ENCODE peak calls at places on chromosomes 5 and 9, in nine cellular contexts. One of them, this sample, is unnamed.

GRCh38 chr5:134289509-134290113 is 63.7 kb upstream of the PPP2CA start:
- DNase-seq in heart right ventricle: no peak
- DNase-seq in GM10248: peak
- DNase-seq in IMR-90: peak
- DNase-seq in HCT116: peak
- DNase-seq in CD8-positive, alpha-beta T cell: peak
- DNase-seq in neural crest cell: peak
- DNase-seq in GM20000: peak
- DNase-seq in Peyer's patch: peak
- DNase-seq in this sample: no peak

GRCh38 chr9:137303031-137303892 is 1.2 kb upstream of the NRARP start:
- DNase-seq in Peyer's patch: no peak
- DNase-seq in GM20000: no peak
- DNase-seq in neural crest cell: no peak
- DNase-seq in GM10248: no peak
- DNase-seq in HCT116: no peak
- DNase-seq in IMR-90: no peak
- DNase-seq in heart right ventricle: peak
- DNase-seq in CD8-positive, alpha-beta T cell: no peak
- DNase-seq in this sample: no peak

GRCh38 chr5:78242001-78242400 is 52.5 kb downstream of the AP3B1 start:
- DNase-seq in Peyer's patch: no peak
- DNase-seq in IMR-90: no peak
- DNase-seq in GM20000: no peak
- DNase-seq in HCT116: no peak
- DNase-seq in neural crest cell: no peak
- DNase-seq in CD8-positive, alpha-beta T cell: no peak
- DNase-seq in heart right ventricle: no peak
- DNase-seq in GM10248: no peak
- DNase-seq in this sample: no peak

GRCh38 chr9:129933215-129933614 is 98.0 kb downstream of the USP20 start:
- DNase-seq in GM20000: no peak
- DNase-seq in Peyer's patch: no peak
- DNase-seq in HCT116: no peak
- DNase-seq in heart right ventricle: no peak
- DNase-seq in CD8-positive, alpha-beta T cell: no peak
- DNase-seq in IMR-90: no peak
- DNase-seq in neural crest cell: no peak
- DNase-seq in GM10248: no peak
- DNase-seq in this sample: no peak

GRCh38 chr9:89865357-89865756 is 260.5 kb downstream of the GADD45G start:
- DNase-seq in Peyer's patch: no peak
- DNase-seq in CD8-positive, alpha-beta T cell: no peak
- DNase-seq in heart right ventricle: no peak
- DNase-seq in IMR-90: no peak
- DNase-seq in HCT116: no peak
- DNase-seq in GM10248: no peak
- DNase-seq in GM20000: no peak
- DNase-seq in neural crest cell: no peak
- DNase-seq in this sample: no peak

GRCh38 chr5:124199902-124200301 is 546.5 kb downstream of the ZNF608 start:
- DNase-seq in neural crest cell: no peak
- DNase-seq in heart right ventricle: no peak
- DNase-seq in GM20000: no peak
- DNase-seq in IMR-90: no peak
- DNase-seq in GM10248: no peak
- DNase-seq in CD8-positive, alpha-beta T cell: no peak
- DNase-seq in HCT116: no peak
- DNase-seq in Peyer's patch: no peak
- DNase-seq in this sample: no peak

GRCh38 chr9:98811051-98811650 is 3.7 kb downstream of the GALNT12 start:
- DNase-seq in GM10248: no peak
- DNase-seq in GM20000: no peak
- DNase-seq in heart right ventricle: no peak
- DNase-seq in Peyer's patch: no peak
- DNase-seq in HCT116: no peak
- DNase-seq in CD8-positive, alpha-beta T cell: no peak
- DNase-seq in IMR-90: peak
- DNase-seq in neural crest cell: no peak
- DNase-seq in this sample: no peak

GRCh38 chr5:173010547-173011464 is 27.2 kb downstream of the ATP6V0E1 start:
- DNase-seq in GM20000: no peak
- DNase-seq in heart right ventricle: peak
- DNase-seq in neural crest cell: peak
- DNase-seq in IMR-90: peak
- DNase-seq in CD8-positive, alpha-beta T cell: peak
- DNase-seq in GM10248: no peak
- DNase-seq in Peyer's patch: no peak
- DNase-seq in HCT116: no peak
- DNase-seq in this sample: no peak

GRCh38 chr5:169789417-169789816 is 152.3 kb downstream of the DOCK2 start:
- DNase-seq in heart right ventricle: no peak
- DNase-seq in Peyer's patch: no peak
- DNase-seq in CD8-positive, alpha-beta T cell: no peak
- DNase-seq in GM20000: no peak
- DNase-seq in IMR-90: no peak
- DNase-seq in GM10248: no peak
- DNase-seq in neural crest cell: no peak
- DNase-seq in HCT116: no peak
- DNase-seq in this sample: no peak

GRCh38 chr5:132079081-132079480 is 5.5 kb downstream of the CSF2 start:
- DNase-seq in GM10248: no peak
- DNase-seq in CD8-positive, alpha-beta T cell: no peak
- DNase-seq in IMR-90: no peak
- DNase-seq in HCT116: no peak
- DNase-seq in neural crest cell: no peak
- DNase-seq in Peyer's patch: no peak
- DNase-seq in heart right ventricle: no peak
- DNase-seq in GM20000: no peak
- DNase-seq in this sample: no peak

GRCh38 chr5:77232545-77232944 is 22.1 kb downstream of the PDE8B start:
- DNase-seq in heart right ventricle: no peak
- DNase-seq in neural crest cell: no peak
- DNase-seq in CD8-positive, alpha-beta T cell: no peak
- DNase-seq in GM20000: no peak
- DNase-seq in GM10248: no peak
- DNase-seq in HCT116: no peak
- DNase-seq in Peyer's patch: no peak
- DNase-seq in IMR-90: no peak
- DNase-seq in this sample: no peak

GRCh38 chr9:92664394-92665152 is 5.4 kb downstream of the IPPK start:
- DNase-seq in CD8-positive, alpha-beta T cell: peak
- DNase-seq in GM20000: peak
- DNase-seq in neural crest cell: no peak
- DNase-seq in heart right ventricle: no peak
- DNase-seq in HCT116: no peak
- DNase-seq in Peyer's patch: peak
- DNase-seq in IMR-90: peak
- DNase-seq in GM10248: peak
- DNase-seq in this sample: no peak

GRCh38 chr9:316382-316965 is 101.8 kb downstream of the DOCK8 start:
- DNase-seq in neural crest cell: no peak
- DNase-seq in GM20000: no peak
- DNase-seq in Peyer's patch: no peak
- DNase-seq in CD8-positive, alpha-beta T cell: no peak
- DNase-seq in GM10248: no peak
- DNase-seq in HCT116: no peak
- DNase-seq in heart right ventricle: no peak
- DNase-seq in IMR-90: no peak
- DNase-seq in this sample: no peak

DNA sequence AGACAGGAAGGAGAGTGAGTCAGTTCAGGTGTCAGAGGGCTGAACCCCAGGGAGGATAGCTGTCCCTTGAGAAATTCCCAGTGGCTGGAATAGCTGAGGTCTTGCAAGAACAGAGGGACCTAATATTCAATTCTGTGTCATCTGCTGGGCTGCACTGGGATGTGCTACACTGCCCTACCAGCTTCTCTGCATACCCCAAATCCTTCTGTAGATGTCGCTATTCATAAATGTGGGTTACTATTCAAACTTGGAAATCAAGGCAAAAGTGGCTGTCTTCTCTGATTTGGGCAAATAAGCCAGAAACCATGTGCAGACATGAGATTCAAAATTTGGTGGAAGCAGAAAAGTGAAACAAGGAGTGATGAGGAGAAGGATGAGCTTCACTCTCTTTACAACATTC is 16.3 kb downstream of the TNFSF8 start:
- DNase-seq in CD8-positive, alpha-beta T cell: no peak
- DNase-seq in heart right ventricle: no peak
- DNase-seq in GM10248: no peak
- DNase-seq in IMR-90: peak
- DNase-seq in neural crest cell: no peak
- DNase-seq in HCT116: no peak
- DNase-seq in Peyer's patch: no peak
- DNase-seq in GM20000: no peak
- DNase-seq in this sample: no peak
- TF ChIP-seq CTCF in CD8-positive, alpha-beta T cell: no peak
- TF ChIP-seq CTCF in heart right ventricle: no peak
- TF ChIP-seq CTCF in GM10248: no peak
- TF ChIP-seq CTCF in IMR-90: peak
- TF ChIP-seq CTCF in neural crest cell: no peak
- TF ChIP-seq CTCF in HCT116: peak
- TF ChIP-seq CTCF in Peyer's patch: peak
- TF ChIP-seq CTCF in GM20000: no peak
- TF ChIP-seq CTCF in this sample: peak

DNA sequence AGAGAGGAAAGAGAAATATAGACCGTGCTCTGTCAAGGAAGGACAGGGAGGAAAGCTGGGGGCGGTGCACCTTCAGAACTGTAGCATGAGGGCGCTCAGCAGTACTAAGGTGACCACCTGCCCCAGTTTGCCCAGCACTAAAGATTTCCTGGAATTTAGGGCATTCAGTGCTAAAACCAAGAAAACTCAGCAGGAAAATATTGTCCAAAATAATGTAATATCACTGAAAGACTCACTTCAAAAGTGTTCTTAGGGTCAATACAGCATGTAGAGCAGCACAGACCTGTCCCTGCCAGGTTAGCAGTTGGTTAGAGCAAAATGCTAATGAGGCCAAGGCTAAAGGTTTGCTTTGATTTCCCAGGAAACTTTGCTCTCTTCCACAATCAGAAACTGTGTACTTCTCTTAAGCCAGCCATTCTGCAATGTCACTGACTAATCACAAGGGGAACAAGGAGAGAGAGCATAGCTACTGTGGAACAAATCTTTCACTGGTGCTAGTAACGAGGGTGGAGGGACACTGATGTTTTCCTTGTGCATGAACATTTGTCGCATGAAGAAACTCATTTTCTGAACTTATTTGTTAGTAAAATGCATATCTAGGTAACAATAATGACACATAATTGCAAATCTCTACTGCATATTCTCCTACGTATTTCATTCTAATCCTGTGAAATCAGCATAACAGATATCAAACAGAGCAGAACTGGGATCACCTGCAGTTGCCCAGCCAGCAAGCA is 53.0 kb upstream of the GRAMD2B start:
- DNase-seq in GM10248: no peak
- DNase-seq in IMR-90: peak
- DNase-seq in HCT116: no peak
- DNase-seq in CD8-positive, alpha-beta T cell: no peak
- DNase-seq in heart right ventricle: no peak
- DNase-seq in neural crest cell: no peak
- DNase-seq in Peyer's patch: no peak
- DNase-seq in GM20000: no peak
- DNase-seq in this sample: no peak
- TF ChIP-seq CTCF in GM10248: no peak
- TF ChIP-seq CTCF in IMR-90: peak
- TF ChIP-seq CTCF in HCT116: no peak
- TF ChIP-seq CTCF in CD8-positive, alpha-beta T cell: no peak
- TF ChIP-seq CTCF in heart right ventricle: peak
- TF ChIP-seq CTCF in neural crest cell: peak
- TF ChIP-seq CTCF in Peyer's patch: peak
- TF ChIP-seq CTCF in GM20000: no peak
- TF ChIP-seq CTCF in this sample: no peak

GRCh38 chr5:164352695-164353094 is 847.3 kb downstream of the MAT2B start:
- DNase-seq in HCT116: no peak
- DNase-seq in heart right ventricle: no peak
- DNase-seq in CD8-positive, alpha-beta T cell: no peak
- DNase-seq in IMR-90: no peak
- DNase-seq in GM10248: no peak
- DNase-seq in GM20000: no peak
- DNase-seq in Peyer's patch: no peak
- DNase-seq in neural crest cell: no peak
- DNase-seq in this sample: no peak

GRCh38 chr5:164346785-164347630 is 841.6 kb downstream of the MAT2B start:
- DNase-seq in neural crest cell: no peak
- DNase-seq in HCT116: no peak
- DNase-seq in IMR-90: peak
- DNase-seq in GM10248: no peak
- DNase-seq in heart right ventricle: no peak
- DNase-seq in CD8-positive, alpha-beta T cell: no peak
- DNase-seq in GM20000: no peak
- DNase-seq in Peyer's patch: no peak
- DNase-seq in this sample: no peak

GRCh38 chr5:164353155-164353554 is 847.7 kb downstream of the MAT2B start:
- DNase-seq in CD8-positive, alpha-beta T cell: no peak
- DNase-seq in HCT116: no peak
- DNase-seq in Peyer's patch: no peak
- DNase-seq in GM10248: no peak
- DNase-seq in neural crest cell: no peak
- DNase-seq in IMR-90: peak
- DNase-seq in GM20000: no peak
- DNase-seq in heart right ventricle: no peak
- DNase-seq in this sample: no peak

GRCh38 chr5:164351245-164351834 is 845.9 kb downstream of the MAT2B start:
- DNase-seq in IMR-90: no peak
- DNase-seq in CD8-positive, alpha-beta T cell: no peak
- DNase-seq in heart right ventricle: no peak
- DNase-seq in HCT116: no peak
- DNase-seq in GM10248: no peak
- DNase-seq in Peyer's patch: no peak
- DNase-seq in neural crest cell: no peak
- DNase-seq in GM20000: no peak
- DNase-seq in this sample: no peak

GRCh38 chr5:164350236-164350635 is 844.8 kb downstream of the MAT2B start:
- DNase-seq in GM20000: no peak
- DNase-seq in IMR-90: no peak
- DNase-seq in neural crest cell: no peak
- DNase-seq in heart right ventricle: no peak
- DNase-seq in Peyer's patch: no peak
- DNase-seq in HCT116: no peak
- DNase-seq in CD8-positive, alpha-beta T cell: no peak
- DNase-seq in GM10248: no peak
- DNase-seq in this sample: no peak
- TF ChIP-seq CTCF in GM20000: no peak
- TF ChIP-seq CTCF in IMR-90: no peak
- TF ChIP-seq CTCF in neural crest cell: no peak
- TF ChIP-seq CTCF in heart right ventricle: no peak
- TF ChIP-seq CTCF in Peyer's patch: no peak
- TF ChIP-seq CTCF in HCT116: no peak
- TF ChIP-seq CTCF in CD8-positive, alpha-beta T cell: no peak
- TF ChIP-seq CTCF in GM10248: no peak
- TF ChIP-seq CTCF in this sample: no peak

DNA sequence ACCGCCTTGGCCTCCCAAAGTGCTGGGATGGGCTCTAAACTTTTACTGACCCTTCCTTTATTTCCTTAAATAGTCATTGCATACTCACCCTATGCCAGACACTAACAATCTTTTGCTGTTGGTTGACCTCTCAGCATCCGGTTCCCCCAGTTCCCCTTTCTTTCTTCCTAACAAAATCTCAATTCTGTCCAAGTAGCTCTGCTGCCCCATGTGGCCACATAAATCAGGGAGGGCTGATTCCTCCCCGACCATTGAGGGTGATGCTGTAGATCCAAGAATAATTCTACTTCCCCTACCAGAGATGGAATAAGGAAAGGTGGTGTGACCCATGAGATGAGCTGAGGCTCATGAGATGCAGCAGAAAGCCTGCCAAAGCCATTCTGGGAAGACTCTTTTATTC is 315.3 kb upstream of the MSX2 start:
- DNase-seq in heart right ventricle: no peak
- DNase-seq in HCT116: no peak
- DNase-seq in GM20000: no peak
- DNase-seq in GM10248: no peak
- DNase-seq in neural crest cell: no peak
- DNase-seq in IMR-90: no peak
- DNase-seq in CD8-positive, alpha-beta T cell: no peak
- DNase-seq in Peyer's patch: no peak
- DNase-seq in this sample: no peak
- TF ChIP-seq CTCF in heart right ventricle: no peak
- TF ChIP-seq CTCF in HCT116: peak
- TF ChIP-seq CTCF in GM20000: peak
- TF ChIP-seq CTCF in GM10248: no peak
- TF ChIP-seq CTCF in neural crest cell: peak
- TF ChIP-seq CTCF in IMR-90: peak
- TF ChIP-seq CTCF in CD8-positive, alpha-beta T cell: no peak
- TF ChIP-seq CTCF in Peyer's patch: no peak
- TF ChIP-seq CTCF in this sample: peak

This sample was measured in GM06990.